ENCODE peak calls at places on chromosomes 12 and 14, in nine cellular contexts. One of them, this sample, is unnamed.

GRCh38 chr12:48615681-48616080 is 45.8 kb upstream of the LALBA start:
- DNase-seq in NCI-H1105 treated with DMSO at 0.1 percent for 48 hours: no peak
- DNase-seq in AG20443: no peak
- DNase-seq in H9: no peak
- DNase-seq in stimulated activated CD4-positive, alpha-beta T cell treated with anti-CD3 and anti-CD28 coated beads, TNF-alpha, amount 100 ng/mL, for 4 hours: no peak
- DNase-seq in Caco-2: no peak
- DNase-seq in stimulated activated naive CD4-positive, alpha-beta T cell: no peak
- DNase-seq in frontal cortex: no peak
- DNase-seq in neural crest cell: no peak
- DNase-seq in this sample: peak

GRCh38 chr14:37864861-37865718 is 269.7 kb downstream of the TTC6 start:
- DNase-seq in NCI-H1105 treated with DMSO at 0.1 percent for 48 hours: no peak
- DNase-seq in AG20443: peak
- DNase-seq in H9: no peak
- DNase-seq in stimulated activated CD4-positive, alpha-beta T cell treated with anti-CD3 and anti-CD28 coated beads, TNF-alpha, amount 100 ng/mL, for 4 hours: no peak
- DNase-seq in Caco-2: no peak
- DNase-seq in stimulated activated naive CD4-positive, alpha-beta T cell: no peak
- DNase-seq in frontal cortex: no peak
- DNase-seq in neural crest cell: no peak
- DNase-seq in this sample: no peak

GRCh38 chr14:93085916-93086315 is 29.8 kb downstream of the ITPK1 start:
- DNase-seq in NCI-H1105 treated with DMSO at 0.1 percent for 48 hours: no peak
- DNase-seq in AG20443: no peak
- DNase-seq in H9: peak
- DNase-seq in stimulated activated CD4-positive, alpha-beta T cell treated with anti-CD3 and anti-CD28 coated beads, TNF-alpha, amount 100 ng/mL, for 4 hours: no peak
- DNase-seq in Caco-2: no peak
- DNase-seq in stimulated activated naive CD4-positive, alpha-beta T cell: no peak
- DNase-seq in frontal cortex: no peak
- DNase-seq in neural crest cell: no peak
- DNase-seq in this sample: no peak

GRCh38 chr12:104578453-104578852 is 121.7 kb downstream of the CHST11 start:
- DNase-seq in NCI-H1105 treated with DMSO at 0.1 percent for 48 hours: no peak
- DNase-seq in AG20443: peak
- DNase-seq in H9: no peak
- DNase-seq in stimulated activated CD4-positive, alpha-beta T cell treated with anti-CD3 and anti-CD28 coated beads, TNF-alpha, amount 100 ng/mL, for 4 hours: no peak
- DNase-seq in Caco-2: no peak
- DNase-seq in stimulated activated naive CD4-positive, alpha-beta T cell: no peak
- DNase-seq in frontal cortex: no peak
- DNase-seq in neural crest cell: no peak
- DNase-seq in this sample: no peak

GRCh38 chr14:23242076-23242475 is 4.3 kb downstream of the RNF212B start:
- DNase-seq in NCI-H1105 treated with DMSO at 0.1 percent for 48 hours: no peak
- DNase-seq in AG20443: no peak
- DNase-seq in H9: no peak
- DNase-seq in stimulated activated CD4-positive, alpha-beta T cell treated with anti-CD3 and anti-CD28 coated beads, TNF-alpha, amount 100 ng/mL, for 4 hours: no peak
- DNase-seq in Caco-2: no peak
- DNase-seq in stimulated activated naive CD4-positive, alpha-beta T cell: no peak
- DNase-seq in frontal cortex: no peak
- DNase-seq in neural crest cell: no peak
- DNase-seq in this sample: no peak

GRCh38 chr14:104749111-104749649 is 3.8 kb upstream of the SIVA1 start:
- DNase-seq in NCI-H1105 treated with DMSO at 0.1 percent for 48 hours: no peak
- DNase-seq in AG20443: peak
- DNase-seq in H9: no peak
- DNase-seq in stimulated activated CD4-positive, alpha-beta T cell treated with anti-CD3 and anti-CD28 coated beads, TNF-alpha, amount 100 ng/mL, for 4 hours: no peak
- DNase-seq in Caco-2: peak
- DNase-seq in stimulated activated naive CD4-positive, alpha-beta T cell: no peak
- DNase-seq in frontal cortex: no peak
- DNase-seq in neural crest cell: no peak
- DNase-seq in this sample: no peak

GRCh38 chr14:65237956-65238355 is 135.6 kb upstream of the MAX start:
- DNase-seq in NCI-H1105 treated with DMSO at 0.1 percent for 48 hours: no peak
- DNase-seq in AG20443: no peak
- DNase-seq in H9: no peak
- DNase-seq in stimulated activated CD4-positive, alpha-beta T cell treated with anti-CD3 and anti-CD28 coated beads, TNF-alpha, amount 100 ng/mL, for 4 hours: no peak
- DNase-seq in Caco-2: peak
- DNase-seq in stimulated activated naive CD4-positive, alpha-beta T cell: no peak
- DNase-seq in frontal cortex: no peak
- DNase-seq in neural crest cell: no peak
- DNase-seq in this sample: peak

GRCh38 chr12:19737019-19737418 is 297.7 kb downstream of the AEBP2 start:
- DNase-seq in NCI-H1105 treated with DMSO at 0.1 percent for 48 hours: no peak
- DNase-seq in AG20443: no peak
- DNase-seq in H9: no peak
- DNase-seq in stimulated activated CD4-positive, alpha-beta T cell treated with anti-CD3 and anti-CD28 coated beads, TNF-alpha, amount 100 ng/mL, for 4 hours: no peak
- DNase-seq in Caco-2: no peak
- DNase-seq in stimulated activated naive CD4-positive, alpha-beta T cell: no peak
- DNase-seq in frontal cortex: no peak
- DNase-seq in neural crest cell: no peak
- DNase-seq in this sample: no peak

GRCh38 chr14:88829685-88830302 is 5.3 kb downstream of the TTC8 start:
- DNase-seq in NCI-H1105 treated with DMSO at 0.1 percent for 48 hours: no peak
- DNase-seq in AG20443: no peak
- DNase-seq in H9: no peak
- DNase-seq in stimulated activated CD4-positive, alpha-beta T cell treated with anti-CD3 and anti-CD28 coated beads, TNF-alpha, amount 100 ng/mL, for 4 hours: no peak
- DNase-seq in Caco-2: no peak
- DNase-seq in stimulated activated naive CD4-positive, alpha-beta T cell: no peak
- DNase-seq in frontal cortex: no peak
- DNase-seq in neural crest cell: no peak
- DNase-seq in this sample: no peak

GRCh38 chr12:32471601-32472001 is 72.2 kb downstream of the FGD4 start:
- DNase-seq in NCI-H1105 treated with DMSO at 0.1 percent for 48 hours: no peak
- DNase-seq in AG20443: peak
- DNase-seq in H9: no peak
- DNase-seq in stimulated activated CD4-positive, alpha-beta T cell treated with anti-CD3 and anti-CD28 coated beads, TNF-alpha, amount 100 ng/mL, for 4 hours: no peak
- DNase-seq in Caco-2: no peak
- DNase-seq in stimulated activated naive CD4-positive, alpha-beta T cell: no peak
- DNase-seq in frontal cortex: no peak
- DNase-seq in neural crest cell: no peak
- DNase-seq in this sample: no peak

GRCh38 chr12:91021076-91021475 is 16.3 kb upstream of the EPYC start:
- DNase-seq in NCI-H1105 treated with DMSO at 0.1 percent for 48 hours: no peak
- DNase-seq in AG20443: no peak
- DNase-seq in H9: no peak
- DNase-seq in stimulated activated CD4-positive, alpha-beta T cell treated with anti-CD3 and anti-CD28 coated beads, TNF-alpha, amount 100 ng/mL, for 4 hours: no peak
- DNase-seq in Caco-2: no peak
- DNase-seq in stimulated activated naive CD4-positive, alpha-beta T cell: no peak
- DNase-seq in frontal cortex: no peak
- DNase-seq in neural crest cell: no peak
- DNase-seq in this sample: no peak

GRCh38 chr14:98093111-98093510 is 1178.9 kb downstream of the BCL11B start:
- DNase-seq in NCI-H1105 treated with DMSO at 0.1 percent for 48 hours: no peak
- DNase-seq in AG20443: no peak
- DNase-seq in H9: no peak
- DNase-seq in stimulated activated CD4-positive, alpha-beta T cell treated with anti-CD3 and anti-CD28 coated beads, TNF-alpha, amount 100 ng/mL, for 4 hours: no peak
- DNase-seq in Caco-2: no peak
- DNase-seq in stimulated activated naive CD4-positive, alpha-beta T cell: no peak
- DNase-seq in frontal cortex: no peak
- DNase-seq in neural crest cell: no peak
- DNase-seq in this sample: no peak

GRCh38 chr14:75334191-75335051 is 55.8 kb downstream of the FOS start:
- DNase-seq in NCI-H1105 treated with DMSO at 0.1 percent for 48 hours: no peak
- DNase-seq in AG20443: peak
- DNase-seq in H9: no peak
- DNase-seq in stimulated activated CD4-positive, alpha-beta T cell treated with anti-CD3 and anti-CD28 coated beads, TNF-alpha, amount 100 ng/mL, for 4 hours: peak
- DNase-seq in Caco-2: no peak
- DNase-seq in stimulated activated naive CD4-positive, alpha-beta T cell: peak
- DNase-seq in frontal cortex: no peak
- DNase-seq in neural crest cell: no peak
- DNase-seq in this sample: no peak

GRCh38 chr14:78010688-78011087 is 159.5 kb upstream of the NRXN3 start:
- DNase-seq in NCI-H1105 treated with DMSO at 0.1 percent for 48 hours: no peak
- DNase-seq in AG20443: peak
- DNase-seq in H9: no peak
- DNase-seq in stimulated activated CD4-positive, alpha-beta T cell treated with anti-CD3 and anti-CD28 coated beads, TNF-alpha, amount 100 ng/mL, for 4 hours: no peak
- DNase-seq in Caco-2: no peak
- DNase-seq in stimulated activated naive CD4-positive, alpha-beta T cell: no peak
- DNase-seq in frontal cortex: no peak
- DNase-seq in neural crest cell: no peak
- DNase-seq in this sample: no peak

GRCh38 chr12:1171657-1172056 is 180.6 kb downstream of the ERC1 start:
- DNase-seq in NCI-H1105 treated with DMSO at 0.1 percent for 48 hours: peak
- DNase-seq in AG20443: peak
- DNase-seq in H9: no peak
- DNase-seq in stimulated activated CD4-positive, alpha-beta T cell treated with anti-CD3 and anti-CD28 coated beads, TNF-alpha, amount 100 ng/mL, for 4 hours: no peak
- DNase-seq in Caco-2: no peak
- DNase-seq in stimulated activated naive CD4-positive, alpha-beta T cell: no peak
- DNase-seq in frontal cortex: no peak
- DNase-seq in neural crest cell: no peak
- DNase-seq in this sample: peak

GRCh38 chr12:3097836-3098235 is 20.7 kb downstream of the TSPAN9 start:
- DNase-seq in NCI-H1105 treated with DMSO at 0.1 percent for 48 hours: no peak
- DNase-seq in AG20443: no peak
- DNase-seq in H9: peak
- DNase-seq in stimulated activated CD4-positive, alpha-beta T cell treated with anti-CD3 and anti-CD28 coated beads, TNF-alpha, amount 100 ng/mL, for 4 hours: no peak
- DNase-seq in Caco-2: no peak
- DNase-seq in stimulated activated naive CD4-positive, alpha-beta T cell: no peak
- DNase-seq in frontal cortex: no peak
- DNase-seq in neural crest cell: no peak
- DNase-seq in this sample: no peak

GRCh38 chr14:25001096-25001982 is 48.6 kb downstream of the STXBP6 start:
- DNase-seq in NCI-H1105 treated with DMSO at 0.1 percent for 48 hours: no peak
- DNase-seq in AG20443: peak
- DNase-seq in H9: no peak
- DNase-seq in stimulated activated CD4-positive, alpha-beta T cell treated with anti-CD3 and anti-CD28 coated beads, TNF-alpha, amount 100 ng/mL, for 4 hours: no peak
- DNase-seq in Caco-2: no peak
- DNase-seq in stimulated activated naive CD4-positive, alpha-beta T cell: no peak
- DNase-seq in frontal cortex: no peak
- DNase-seq in neural crest cell: no peak
- DNase-seq in this sample: no peak

GRCh38 chr12:24993756-24994155 is 44.9 kb upstream of the BCAT1 start:
- DNase-seq in NCI-H1105 treated with DMSO at 0.1 percent for 48 hours: no peak
- DNase-seq in AG20443: no peak
- DNase-seq in H9: peak
- DNase-seq in stimulated activated CD4-positive, alpha-beta T cell treated with anti-CD3 and anti-CD28 coated beads, TNF-alpha, amount 100 ng/mL, for 4 hours: no peak
- DNase-seq in Caco-2: no peak
- DNase-seq in stimulated activated naive CD4-positive, alpha-beta T cell: no peak
- DNase-seq in frontal cortex: no peak
- DNase-seq in neural crest cell: no peak
- DNase-seq in this sample: no peak

GRCh38 chr14:53152909-53153701 is at the start of gene DDHD1:
- DNase-seq in NCI-H1105 treated with DMSO at 0.1 percent for 48 hours: peak
- DNase-seq in AG20443: peak
- DNase-seq in H9: peak
- DNase-seq in stimulated activated CD4-positive, alpha-beta T cell treated with anti-CD3 and anti-CD28 coated beads, TNF-alpha, amount 100 ng/mL, for 4 hours: peak
- DNase-seq in Caco-2: peak
- DNase-seq in stimulated activated naive CD4-positive, alpha-beta T cell: peak
- DNase-seq in frontal cortex: peak
- DNase-seq in neural crest cell: peak
- DNase-seq in this sample: peak

GRCh38 chr14:36070056-36071043 is 106.2 kb downstream of the PTCSC3 start:
- DNase-seq in NCI-H1105 treated with DMSO at 0.1 percent for 48 hours: peak
- DNase-seq in AG20443: peak
- DNase-seq in H9: peak
- DNase-seq in stimulated activated CD4-positive, alpha-beta T cell treated with anti-CD3 and anti-CD28 coated beads, TNF-alpha, amount 100 ng/mL, for 4 hours: no peak
- DNase-seq in Caco-2: peak
- DNase-seq in stimulated activated naive CD4-positive, alpha-beta T cell: no peak
- DNase-seq in frontal cortex: peak
- DNase-seq in neural crest cell: peak
- DNase-seq in this sample: peak

GRCh38 chr14:22047105-22047504 is 373.5 kb upstream of the OR4E1 start:
- DNase-seq in NCI-H1105 treated with DMSO at 0.1 percent for 48 hours: no peak
- DNase-seq in AG20443: no peak
- DNase-seq in H9: peak
- DNase-seq in stimulated activated CD4-positive, alpha-beta T cell treated with anti-CD3 and anti-CD28 coated beads, TNF-alpha, amount 100 ng/mL, for 4 hours: no peak
- DNase-seq in Caco-2: no peak
- DNase-seq in stimulated activated naive CD4-positive, alpha-beta T cell: peak
- DNase-seq in frontal cortex: peak
- DNase-seq in neural crest cell: peak
- DNase-seq in this sample: peak

GRCh38 chr14:68027276-68027675 is 207.7 kb downstream of the RAD51B start:
- DNase-seq in NCI-H1105 treated with DMSO at 0.1 percent for 48 hours: no peak
- DNase-seq in AG20443: no peak
- DNase-seq in H9: no peak
- DNase-seq in stimulated activated CD4-positive, alpha-beta T cell treated with anti-CD3 and anti-CD28 coated beads, TNF-alpha, amount 100 ng/mL, for 4 hours: no peak
- DNase-seq in Caco-2: no peak
- DNase-seq in stimulated activated naive CD4-positive, alpha-beta T cell: no peak
- DNase-seq in frontal cortex: no peak
- DNase-seq in neural crest cell: no peak
- DNase-seq in this sample: no peak

GRCh38 chr12:106317406-106318082 is 15.0 kb downstream of the TCP11L2 start:
- DNase-seq in NCI-H1105 treated with DMSO at 0.1 percent for 48 hours: no peak
- DNase-seq in AG20443: no peak
- DNase-seq in H9: no peak
- DNase-seq in stimulated activated CD4-positive, alpha-beta T cell treated with anti-CD3 and anti-CD28 coated beads, TNF-alpha, amount 100 ng/mL, for 4 hours: no peak
- DNase-seq in Caco-2: no peak
- DNase-seq in stimulated activated naive CD4-positive, alpha-beta T cell: no peak
- DNase-seq in frontal cortex: no peak
- DNase-seq in neural crest cell: no peak
- DNase-seq in this sample: no peak

GRCh38 chr12:32843528-32844095 is 53.0 kb downstream of the PKP2 start:
- DNase-seq in NCI-H1105 treated with DMSO at 0.1 percent for 48 hours: no peak
- DNase-seq in AG20443: no peak
- DNase-seq in H9: no peak
- DNase-seq in stimulated activated CD4-positive, alpha-beta T cell treated with anti-CD3 and anti-CD28 coated beads, TNF-alpha, amount 100 ng/mL, for 4 hours: no peak
- DNase-seq in Caco-2: no peak
- DNase-seq in stimulated activated naive CD4-positive, alpha-beta T cell: no peak
- DNase-seq in frontal cortex: no peak
- DNase-seq in neural crest cell: no peak
- DNase-seq in this sample: no peak

GRCh38 chr12:34397591-34398365 is 375.5 kb downstream of the ALG10 start:
- DNase-seq in NCI-H1105 treated with DMSO at 0.1 percent for 48 hours: no peak
- DNase-seq in AG20443: peak
- DNase-seq in H9: peak
- DNase-seq in stimulated activated CD4-positive, alpha-beta T cell treated with anti-CD3 and anti-CD28 coated beads, TNF-alpha, amount 100 ng/mL, for 4 hours: no peak
- DNase-seq in Caco-2: peak
- DNase-seq in stimulated activated naive CD4-positive, alpha-beta T cell: no peak
- DNase-seq in frontal cortex: peak
- DNase-seq in neural crest cell: no peak
- DNase-seq in this sample: peak

GRCh38 chr12:95396849-95397498 is 77.0 kb upstream of the METAP2 start:
- DNase-seq in NCI-H1105 treated with DMSO at 0.1 percent for 48 hours: no peak
- DNase-seq in AG20443: peak
- DNase-seq in H9: no peak
- DNase-seq in stimulated activated CD4-positive, alpha-beta T cell treated with anti-CD3 and anti-CD28 coated beads, TNF-alpha, amount 100 ng/mL, for 4 hours: no peak
- DNase-seq in Caco-2: no peak
- DNase-seq in stimulated activated naive CD4-positive, alpha-beta T cell: no peak
- DNase-seq in frontal cortex: no peak
- DNase-seq in neural crest cell: no peak
- DNase-seq in this sample: no peak

GRCh38 chr12:132432721-132433577 is 57.0 kb upstream of the FBRSL1 start:
- DNase-seq in NCI-H1105 treated with DMSO at 0.1 percent for 48 hours: no peak
- DNase-seq in AG20443: no peak
- DNase-seq in H9: no peak
- DNase-seq in stimulated activated CD4-positive, alpha-beta T cell treated with anti-CD3 and anti-CD28 coated beads, TNF-alpha, amount 100 ng/mL, for 4 hours: no peak
- DNase-seq in Caco-2: no peak
- DNase-seq in stimulated activated naive CD4-positive, alpha-beta T cell: no peak
- DNase-seq in frontal cortex: no peak
- DNase-seq in neural crest cell: no peak
- DNase-seq in this sample: no peak

GRCh38 chr14:28867571-28867970 is 101.0 kb downstream of the FOXG1 start:
- DNase-seq in NCI-H1105 treated with DMSO at 0.1 percent for 48 hours: no peak
- DNase-seq in AG20443: no peak
- DNase-seq in H9: no peak
- DNase-seq in stimulated activated CD4-positive, alpha-beta T cell treated with anti-CD3 and anti-CD28 coated beads, TNF-alpha, amount 100 ng/mL, for 4 hours: no peak
- DNase-seq in Caco-2: no peak
- DNase-seq in stimulated activated naive CD4-positive, alpha-beta T cell: no peak
- DNase-seq in frontal cortex: no peak
- DNase-seq in neural crest cell: no peak
- DNase-seq in this sample: no peak

GRCh38 chr14:103504991-103505565 is 17.6 kb downstream of the CKB start:
- DNase-seq in NCI-H1105 treated with DMSO at 0.1 percent for 48 hours: no peak
- DNase-seq in AG20443: no peak
- DNase-seq in H9: peak
- DNase-seq in stimulated activated CD4-positive, alpha-beta T cell treated with anti-CD3 and anti-CD28 coated beads, TNF-alpha, amount 100 ng/mL, for 4 hours: no peak
- DNase-seq in Caco-2: no peak
- DNase-seq in stimulated activated naive CD4-positive, alpha-beta T cell: no peak
- DNase-seq in frontal cortex: no peak
- DNase-seq in neural crest cell: no peak
- DNase-seq in this sample: no peak

GRCh38 chr12:112826011-112826410 is 34.5 kb downstream of the RPH3A start:
- DNase-seq in NCI-H1105 treated with DMSO at 0.1 percent for 48 hours: no peak
- DNase-seq in AG20443: no peak
- DNase-seq in H9: no peak
- DNase-seq in stimulated activated CD4-positive, alpha-beta T cell treated with anti-CD3 and anti-CD28 coated beads, TNF-alpha, amount 100 ng/mL, for 4 hours: no peak
- DNase-seq in Caco-2: no peak
- DNase-seq in stimulated activated naive CD4-positive, alpha-beta T cell: no peak
- DNase-seq in frontal cortex: no peak
- DNase-seq in neural crest cell: no peak
- DNase-seq in this sample: no peak

GRCh38 chr12:106954462-106955376 is 988 bp upstream of the TMEM263 start:
- DNase-seq in NCI-H1105 treated with DMSO at 0.1 percent for 48 hours: no peak
- DNase-seq in AG20443: peak
- DNase-seq in H9: peak
- DNase-seq in stimulated activated CD4-positive, alpha-beta T cell treated with anti-CD3 and anti-CD28 coated beads, TNF-alpha, amount 100 ng/mL, for 4 hours: peak
- DNase-seq in Caco-2: no peak
- DNase-seq in stimulated activated naive CD4-positive, alpha-beta T cell: peak
- DNase-seq in frontal cortex: no peak
- DNase-seq in neural crest cell: peak
- DNase-seq in this sample: peak

This sample was measured in K562.